ENCODE peak calls at places on chromosomes 11 and 22, in four cellular contexts. D, Z, Y and I are unnamed samples.

GRCh38 chr11:120057595-120058581 is 80.0 kb downstream of the TRIM29 start:
- DNase-seq in D (no peak), Z (peak; percentile 18), Y (no peak), I (no peak)

GRCh38 chr22:35054064-35054463 is 11.9 kb upstream of the ISX start:
- DNase-seq in D (no peak), Z (no peak), Y (no peak), I (no peak)

GRCh38 chr11:269146-269890 is 8.9 kb upstream of the NLRP6 start:
- DNase-seq in D (no peak), Z (no peak), Y (no peak), I (peak; percentile 36)

GRCh38 chr11:42901084-42901483 is 410.7 kb upstream of the API5 start:
- DNase-seq in D (no peak), Z (no peak), Y (no peak), I (no peak)

GRCh38 chr11:4826425-4826824 is 5.3 kb downstream of the OR51F2 start:
- DNase-seq in D (no peak), Z (no peak), Y (no peak), I (no peak)

GRCh38 chr11:76793834-76794291 is 10.7 kb downstream of the TSKU start:
- DNase-seq in D (peak; percentile 14), Z (peak; percentile 17), Y (no peak), I (peak; percentile 53)

GRCh38 chr11:108606070-108606469 is 12.5 kb upstream of the EXPH5 start:
- DNase-seq in D (no peak), Z (no peak), Y (no peak), I (no peak)

GRCh38 chr11:69356703-69357457 is 62.9 kb downstream of the MYEOV start:
- DNase-seq in D (no peak), Z (no peak), Y (no peak), I (peak; percentile 6)

GRCh38 chr11:13339196-13340153 is 61.9 kb downstream of the BMAL1 start:
- DNase-seq in D (no peak), Z (peak; percentile 75), Y (no peak), I (no peak)

GRCh38 chr11:115081972-115082371 is 403.6 kb downstream of the NXPE2 start:
- DNase-seq in D (no peak), Z (no peak), Y (no peak), I (no peak)

GRCh38 chr11:69923196-69923595 is 104.0 kb upstream of the FGF3 start:
- DNase-seq in D (peak; percentile 4), Z (no peak), Y (no peak), I (peak; percentile 50)

GRCh38 chr22:30867746-30868662 is 100.6 kb downstream of the MORC2 start:
- DNase-seq in D (peak; percentile 8), Z (no peak), Y (no peak), I (no peak)
- H3K4me3 ChIP-seq in D (no peak overlapping the region), Z (no peak overlapping the region), Y (no peak overlapping the region), I (no peak overlapping the region)

DNA sequence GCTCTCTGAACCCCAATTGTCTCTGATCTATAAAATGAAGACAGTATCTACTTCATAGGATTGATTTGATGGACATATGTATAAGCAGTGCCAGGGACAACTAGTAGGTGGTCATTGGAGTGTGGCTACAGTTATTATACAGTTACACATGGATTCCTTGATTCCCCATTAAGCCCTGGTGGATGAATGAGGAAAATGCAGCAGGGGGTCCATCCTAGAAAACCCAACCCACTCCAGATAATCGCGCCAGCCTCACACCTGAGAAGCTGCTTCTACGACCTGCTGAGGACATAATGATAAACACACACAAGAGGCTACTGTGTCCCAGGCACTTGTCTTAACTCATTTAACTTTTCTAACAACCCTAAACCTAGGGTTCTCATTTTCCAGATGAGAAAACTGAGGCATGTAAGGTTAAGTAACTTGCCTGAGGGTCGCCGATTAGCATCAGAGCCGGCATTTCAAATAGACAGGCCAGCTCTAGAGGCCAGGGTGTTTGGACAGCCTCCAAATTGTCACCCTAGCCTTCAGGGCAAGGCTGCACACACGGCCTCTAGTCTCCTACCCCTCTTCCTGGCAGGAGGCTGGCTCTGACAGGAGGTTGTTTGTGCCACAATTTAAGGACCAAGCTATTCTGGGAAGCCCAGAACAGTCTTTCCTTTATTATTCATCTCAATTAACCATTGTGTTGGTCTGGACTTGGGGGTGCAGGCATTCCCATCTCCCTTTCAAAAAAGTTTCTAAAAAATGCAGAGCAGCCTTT is 3.8 kb upstream of the C11orf91 start:
- DNase-seq in D (no peak), Z (no peak), Y (no peak), I (no peak)
- TF ChIP-seq POLR2A in D (no peak), Z (no peak), Y (no peak), I (no peak)

DNA sequence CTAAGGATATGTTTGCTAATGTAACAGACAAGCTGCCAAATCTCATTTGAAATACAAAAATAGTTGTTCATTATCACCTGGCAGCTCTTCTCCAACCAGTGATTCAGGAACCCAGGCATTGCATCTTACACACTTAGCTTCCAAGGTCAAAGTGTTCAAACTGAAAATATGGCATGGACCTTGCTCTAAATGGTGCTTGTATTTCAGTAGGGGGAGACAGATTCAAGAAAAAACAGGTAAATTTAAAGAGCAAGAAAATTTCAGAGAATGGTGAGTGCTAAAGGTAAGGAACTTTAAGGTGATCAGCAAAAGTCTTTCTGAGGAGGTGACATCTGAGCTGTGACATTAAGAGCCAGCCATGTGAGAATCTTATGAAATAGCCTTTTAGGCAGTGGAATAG is 82.8 kb upstream of the E2F8 start:
- DNase-seq in D (no peak), Z (no peak), Y (no peak), I (no peak)
- TF ChIP-seq CTCF in D (no peak), Z (no peak), Y (no peak), I (no peak)

GRCh38 chr11:62627718-62628117 is 5.9 kb upstream of the B3GAT3 start:
- DNase-seq in D (no peak), Z (no peak), Y (no peak), I (no peak)

GRCh38 chr11:62621027-62621566 is 689 bp downstream of the B3GAT3 start:
- DNase-seq in D (no peak), Z (no peak), Y (no peak), I (no peak)

GRCh38 chr11:62621567-62622470 is at the start of gene B3GAT3:
- DNase-seq in D (peak; percentile 99), Z (peak; percentile 99), Y (peak; percentile 86), I (peak; percentile 97)

DNA sequence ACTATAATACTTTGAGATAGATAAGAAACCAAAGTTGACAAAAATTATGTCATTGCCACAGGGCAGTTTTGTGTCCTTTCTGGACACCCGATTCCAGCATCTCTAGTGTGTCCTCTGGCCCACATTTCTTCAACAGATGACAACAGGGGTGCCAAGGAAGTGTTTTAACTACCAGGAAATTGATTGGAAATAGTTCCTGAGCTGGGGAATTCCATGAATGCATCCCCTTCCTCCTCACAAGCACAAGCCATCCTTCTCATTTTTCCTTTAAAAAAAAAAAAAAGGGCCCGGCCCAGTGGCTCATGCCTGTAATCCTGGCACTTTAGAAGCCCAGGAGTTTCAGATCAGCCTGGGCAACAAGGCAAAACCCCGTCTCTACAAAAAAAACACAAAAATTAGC is 690 bp upstream of the B3GAT3 start:
- DNase-seq in D (no peak), Z (no peak), Y (no peak), I (no peak)
- H3K4me3 ChIP-seq in D (no peak overlapping the region), Z (peak overlapping the region; percentile 60), Y (peak overlapping the region; percentile 65), I (no peak overlapping the region)